ENCODE peak calls at places on chromosomes 2 and 18, in seven cellular contexts. One of them, this sample, is unnamed.

GRCh38 chr2:135422898-135423297 is 108.1 kb downstream of the ZRANB3 start:
- DNase-seq in OCI-LY7: no peak
- DNase-seq in GM23338: no peak
- DNase-seq in GM23248: no peak
- DNase-seq in SK-N-SH: no peak
- DNase-seq in hepatocyte: no peak
- DNase-seq in PC-3: no peak
- DNase-seq in this sample: no peak

GRCh38 chr2:85390941-85391669 is 19.1 kb downstream of the CAPG start:
- DNase-seq in SK-N-SH: peak; percentile 60
- DNase-seq in GM23338: peak; percentile 85
- DNase-seq in PC-3: peak; percentile 58
- DNase-seq in hepatocyte: peak; percentile 73
- DNase-seq in OCI-LY7: peak; percentile 52
- DNase-seq in GM23248: peak; percentile 64
- DNase-seq in this sample: peak; percentile 70

GRCh38 chr2:23859983-23860382 is 66.9 kb downstream of the ATAD2B start:
- DNase-seq in GM23248: peak; percentile 67
- DNase-seq in OCI-LY7: no peak
- DNase-seq in hepatocyte: no peak
- DNase-seq in PC-3: no peak
- DNase-seq in SK-N-SH: no peak
- DNase-seq in GM23338: no peak
- DNase-seq in this sample: no peak

GRCh38 chr2:96116879-96117533 is 635 bp upstream of the ADRA2B start:
- DNase-seq in PC-3: peak; percentile 60
- DNase-seq in GM23338: peak; percentile 78
- DNase-seq in GM23248: peak; percentile 73
- DNase-seq in hepatocyte: peak; percentile 86
- DNase-seq in OCI-LY7: peak; percentile 70
- DNase-seq in SK-N-SH: peak; percentile 97
- DNase-seq in this sample: peak; percentile 88

GRCh38 chr2:175143678-175144077 is 24.3 kb downstream of the ATF2 start:
- DNase-seq in PC-3: no peak
- DNase-seq in GM23338: no peak
- DNase-seq in hepatocyte: no peak
- DNase-seq in SK-N-SH: no peak
- DNase-seq in GM23248: no peak
- DNase-seq in OCI-LY7: no peak
- DNase-seq in this sample: no peak

GRCh38 chr2:141555876-141556470 is 574.8 kb downstream of the LRP1B start:
- DNase-seq in PC-3: no peak
- DNase-seq in GM23338: no peak
- DNase-seq in GM23248: no peak
- DNase-seq in hepatocyte: no peak
- DNase-seq in SK-N-SH: no peak
- DNase-seq in OCI-LY7: no peak
- DNase-seq in this sample: no peak

GRCh38 chr2:229725716-229726346 is 11.5 kb upstream of the DNER start:
- DNase-seq in GM23338: no peak
- DNase-seq in SK-N-SH: no peak
- DNase-seq in OCI-LY7: no peak
- DNase-seq in GM23248: peak; percentile 81
- DNase-seq in PC-3: peak; percentile 80
- DNase-seq in hepatocyte: peak; percentile 32
- DNase-seq in this sample: no peak

GRCh38 chr2:42234056-42234455 is 64.9 kb downstream of the EML4 start:
- DNase-seq in GM23338: peak; percentile 54
- DNase-seq in SK-N-SH: no peak
- DNase-seq in hepatocyte: peak; percentile 36
- DNase-seq in GM23248: peak; percentile 7
- DNase-seq in OCI-LY7: no peak
- DNase-seq in PC-3: no peak
- DNase-seq in this sample: no peak

GRCh38 chr2:120934891-120935338 is 199.2 kb downstream of the GLI2 start:
- DNase-seq in GM23248: peak; percentile 99
- DNase-seq in OCI-LY7: no peak
- DNase-seq in hepatocyte: peak; percentile 79
- DNase-seq in SK-N-SH: no peak
- DNase-seq in PC-3: peak; percentile 98
- DNase-seq in GM23338: no peak
- DNase-seq in this sample: no peak

GRCh38 chr18:54004828-54005227 is 219.6 kb downstream of the MBD2 start:
- DNase-seq in OCI-LY7: no peak
- DNase-seq in GM23338: peak; percentile 59
- DNase-seq in hepatocyte: no peak
- DNase-seq in SK-N-SH: no peak
- DNase-seq in GM23248: peak; percentile 28
- DNase-seq in PC-3: peak; percentile 28
- DNase-seq in this sample: no peak

GRCh38 chr2:175786705-175787104 is 215.4 kb downstream of the LNPK start:
- DNase-seq in PC-3: no peak
- DNase-seq in OCI-LY7: no peak
- DNase-seq in GM23338: no peak
- DNase-seq in SK-N-SH: no peak
- DNase-seq in hepatocyte: no peak
- DNase-seq in GM23248: no peak
- DNase-seq in this sample: no peak

GRCh38 chr2:70767094-70767698 is 804 bp downstream of the ADD2 start:
- DNase-seq in GM23338: peak; percentile 82
- DNase-seq in GM23248: no peak
- DNase-seq in SK-N-SH: peak; percentile 85
- DNase-seq in PC-3: no peak
- DNase-seq in hepatocyte: peak; percentile 12
- DNase-seq in OCI-LY7: no peak
- DNase-seq in this sample: peak; percentile 71

GRCh38 chr2:3423492-3424170 is 44.1 kb downstream of the TRAPPC12 start:
- DNase-seq in GM23338: peak; percentile 76
- DNase-seq in GM23248: peak; percentile 49
- DNase-seq in hepatocyte: peak; percentile 47
- DNase-seq in SK-N-SH: peak; percentile 88
- DNase-seq in PC-3: peak; percentile 75
- DNase-seq in OCI-LY7: peak; percentile 59
- DNase-seq in this sample: peak; percentile 63

GRCh38 chr2:75064691-75065396 is 106.4 kb downstream of the POLE4 start:
- DNase-seq in PC-3: peak; percentile 72
- DNase-seq in GM23338: peak; percentile 77
- DNase-seq in SK-N-SH: peak; percentile 63
- DNase-seq in hepatocyte: peak; percentile 61
- DNase-seq in OCI-LY7: peak; percentile 51
- DNase-seq in GM23248: peak; percentile 62
- DNase-seq in this sample: peak; percentile 64

GRCh38 chr2:60958361-60958760 is 59.2 kb upstream of the PEX13 start:
- DNase-seq in GM23338: no peak
- DNase-seq in PC-3: no peak
- DNase-seq in SK-N-SH: no peak
- DNase-seq in OCI-LY7: no peak
- DNase-seq in hepatocyte: no peak
- DNase-seq in GM23248: peak; percentile 40
- DNase-seq in this sample: no peak

GRCh38 chr2:219461669-219462068 is 27.0 kb downstream of the SPEG start:
- DNase-seq in SK-N-SH: no peak
- DNase-seq in GM23338: no peak
- DNase-seq in GM23248: no peak
- DNase-seq in hepatocyte: no peak
- DNase-seq in OCI-LY7: no peak
- DNase-seq in PC-3: no peak
- DNase-seq in this sample: no peak

GRCh38 chr18:63040788-63041410 is 278.7 kb downstream of the BCL2 start:
- DNase-seq in GM23248: no peak
- DNase-seq in OCI-LY7: no peak
- DNase-seq in hepatocyte: no peak
- DNase-seq in SK-N-SH: no peak
- DNase-seq in PC-3: no peak
- DNase-seq in GM23338: no peak
- DNase-seq in this sample: no peak

GRCh38 chr2:96502891-96503636 is 2.1 kb downstream of the NEURL3 start:
- DNase-seq in OCI-LY7: no peak
- DNase-seq in PC-3: no peak
- DNase-seq in GM23338: no peak
- DNase-seq in hepatocyte: no peak
- DNase-seq in SK-N-SH: no peak
- DNase-seq in GM23248: no peak
- DNase-seq in this sample: no peak

DNA sequence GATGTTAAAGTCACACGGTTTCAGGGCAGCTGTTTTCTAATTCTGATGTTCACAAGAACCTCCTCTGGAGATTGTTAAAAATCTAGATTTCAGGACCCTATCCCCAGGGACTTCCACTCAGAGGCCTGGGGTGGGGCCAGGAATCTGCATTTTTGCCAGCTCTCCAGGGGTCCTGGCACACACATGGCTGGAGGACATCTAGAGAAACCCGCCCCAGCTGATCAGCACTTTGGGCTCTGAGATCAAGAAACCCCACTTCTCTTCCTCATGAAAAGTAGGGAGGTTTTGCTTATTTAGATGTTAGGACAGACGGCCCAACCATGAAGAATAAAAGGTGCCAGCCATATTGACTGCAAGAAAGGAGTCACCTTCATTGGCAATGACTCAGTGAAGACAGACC is 148.8 kb downstream of the TNS1 start:
- DNase-seq in PC-3: no peak
- DNase-seq in OCI-LY7: no peak
- DNase-seq in GM23338: no peak
- DNase-seq in hepatocyte: no peak
- DNase-seq in GM23248: no peak
- DNase-seq in SK-N-SH: no peak
- DNase-seq in this sample: no peak
- H3K4me1 ChIP-seq in PC-3: peaks cover 30% of the 10 kb centered on the region
- H3K4me1 ChIP-seq in OCI-LY7: no peaks in the 10 kb centered on the region
- H3K4me1 ChIP-seq in GM23338: peaks cover 3% of the 10 kb centered on the region
- H3K4me1 ChIP-seq in hepatocyte: peaks cover 36% of the 10 kb centered on the region
- H3K4me1 ChIP-seq in GM23248: peaks cover 68% of the 10 kb centered on the region
- H3K4me1 ChIP-seq in SK-N-SH: peaks cover 48% of the 10 kb centered on the region
- H3K4me1 ChIP-seq in this sample: peaks cover 13% of the 10 kb centered on the region

GRCh38 chr2:7115364-7115763 is 198.2 kb downstream of the RNF144A start:
- DNase-seq in PC-3: no peak
- DNase-seq in OCI-LY7: no peak
- DNase-seq in GM23248: no peak
- DNase-seq in GM23338: no peak
- DNase-seq in SK-N-SH: no peak
- DNase-seq in hepatocyte: no peak
- DNase-seq in this sample: no peak

GRCh38 chr2:7119504-7119835 is 202.3 kb downstream of the RNF144A start:
- DNase-seq in hepatocyte: no peak
- DNase-seq in GM23338: no peak
- DNase-seq in SK-N-SH: no peak
- DNase-seq in OCI-LY7: no peak
- DNase-seq in GM23248: no peak
- DNase-seq in PC-3: no peak
- DNase-seq in this sample: no peak

GRCh38 chr2:7116516-7116915 is 199.3 kb downstream of the RNF144A start:
- DNase-seq in SK-N-SH: no peak
- DNase-seq in GM23248: no peak
- DNase-seq in OCI-LY7: no peak
- DNase-seq in PC-3: no peak
- DNase-seq in GM23338: no peak
- DNase-seq in hepatocyte: no peak
- DNase-seq in this sample: no peak

GRCh38 chr2:7121851-7122250 is 204.6 kb downstream of the RNF144A start:
- DNase-seq in hepatocyte: no peak
- DNase-seq in OCI-LY7: no peak
- DNase-seq in GM23248: no peak
- DNase-seq in SK-N-SH: no peak
- DNase-seq in GM23338: no peak
- DNase-seq in PC-3: no peak
- DNase-seq in this sample: no peak

DNA sequence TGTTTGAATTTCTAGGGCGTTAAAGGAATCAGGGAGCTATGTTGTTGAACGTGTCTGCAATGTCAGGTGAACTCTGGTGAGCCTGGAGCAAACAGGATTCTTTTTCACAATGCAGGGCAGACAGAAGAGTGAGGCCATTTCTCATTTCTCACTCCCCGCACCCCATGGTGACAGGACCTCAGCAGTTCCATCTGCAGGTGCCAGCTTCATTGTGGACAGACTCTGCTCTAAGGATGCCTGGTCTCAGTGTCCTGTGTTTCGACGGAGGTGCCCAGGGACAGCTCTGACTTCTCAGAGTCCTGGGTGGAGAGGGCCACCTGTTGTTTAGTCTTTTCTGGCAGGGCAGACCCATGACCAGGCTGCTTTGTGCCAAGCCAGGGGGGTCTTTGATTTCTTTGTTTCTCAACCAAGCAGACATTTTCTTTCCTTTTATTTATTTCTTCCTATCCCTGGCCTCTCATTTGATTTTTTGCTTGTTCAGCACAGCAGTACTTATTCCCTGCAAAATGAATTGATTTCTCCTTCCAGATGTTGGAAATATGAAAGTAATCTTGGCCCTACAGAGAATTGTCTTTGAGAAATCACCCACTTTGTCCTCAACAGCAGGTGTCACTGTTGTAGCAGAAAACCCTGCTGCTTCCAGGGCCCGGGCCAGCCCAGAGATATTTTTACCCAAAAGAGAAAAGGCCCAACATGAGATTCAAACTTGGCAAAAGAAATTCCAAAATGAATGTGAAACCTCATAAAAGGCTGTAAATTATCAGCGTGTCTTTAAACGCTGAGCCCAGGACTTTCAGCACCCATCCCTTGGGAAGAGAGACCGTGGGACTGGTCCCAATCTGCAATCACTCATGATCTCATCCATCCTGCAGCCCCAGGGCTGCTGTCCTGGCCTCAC is 201.6 kb downstream of the RNF144A start:
- DNase-seq in OCI-LY7: peak; percentile 37
- DNase-seq in hepatocyte: peak; percentile 58
- DNase-seq in GM23338: peak; percentile 61
- DNase-seq in PC-3: peak; percentile 61
- DNase-seq in SK-N-SH: peak; percentile 73
- DNase-seq in GM23248: peak; percentile 73
- DNase-seq in this sample: peak; percentile 62
- TF ChIP-seq EZH2phosphoT487 in OCI-LY7: no peak
- TF ChIP-seq EZH2phosphoT487 in hepatocyte: no peak
- TF ChIP-seq EZH2phosphoT487 in GM23338: no peak
- TF ChIP-seq EZH2phosphoT487 in PC-3: no peak
- TF ChIP-seq EZH2phosphoT487 in SK-N-SH: no peak
- TF ChIP-seq EZH2phosphoT487 in GM23248: no peak
- TF ChIP-seq EZH2phosphoT487 in this sample: no peak

DNA sequence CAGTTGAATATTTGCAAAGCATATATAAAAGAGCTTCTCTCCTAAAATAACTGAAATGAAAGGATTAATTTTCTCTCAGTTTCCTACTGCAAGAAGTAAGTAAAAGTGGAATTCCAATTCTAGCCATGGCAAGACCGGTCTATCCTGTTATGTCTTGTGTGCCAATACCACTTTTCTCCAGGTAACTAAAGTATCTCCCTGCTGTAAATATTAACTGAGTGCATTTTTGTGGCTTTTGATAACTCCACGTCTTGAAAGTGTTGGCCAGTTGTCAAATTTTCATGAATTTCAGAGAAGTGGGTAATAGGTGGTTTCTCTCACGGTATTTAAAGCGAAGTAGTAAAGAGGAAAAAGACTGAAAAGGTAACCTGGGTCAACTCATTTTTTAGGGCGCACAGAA is 225.9 kb downstream of the NEDD4L start:
- DNase-seq in GM23338: no peak
- DNase-seq in SK-N-SH: no peak
- DNase-seq in OCI-LY7: no peak
- DNase-seq in GM23248: no peak
- DNase-seq in PC-3: peak; percentile 97
- DNase-seq in hepatocyte: no peak
- DNase-seq in this sample: no peak
- H3K4me1 ChIP-seq in GM23338: peaks cover 21% of the 10 kb centered on the region
- H3K4me1 ChIP-seq in SK-N-SH: no peaks in the 10 kb centered on the region
- H3K4me1 ChIP-seq in OCI-LY7: no peaks in the 10 kb centered on the region
- H3K4me1 ChIP-seq in GM23248: peaks cover 35% of the 10 kb centered on the region
- H3K4me1 ChIP-seq in PC-3: peaks cover 54% of the 10 kb centered on the region
- H3K4me1 ChIP-seq in hepatocyte: peaks cover 35% of the 10 kb centered on the region
- H3K4me1 ChIP-seq in this sample: no peaks in the 10 kb centered on the region

GRCh38 chr2:134361648-134362047 is 107.8 kb downstream of the MGAT5 start:
- DNase-seq in OCI-LY7: no peak
- DNase-seq in SK-N-SH: no peak
- DNase-seq in GM23248: no peak
- DNase-seq in hepatocyte: no peak
- DNase-seq in GM23338: no peak
- DNase-seq in PC-3: peak; percentile 16
- DNase-seq in this sample: no peak
- TF ChIP-seq EZH2phosphoT487 in OCI-LY7: no peak
- TF ChIP-seq EZH2phosphoT487 in SK-N-SH: no peak
- TF ChIP-seq EZH2phosphoT487 in GM23248: no peak
- TF ChIP-seq EZH2phosphoT487 in hepatocyte: no peak
- TF ChIP-seq EZH2phosphoT487 in GM23338: no peak
- TF ChIP-seq EZH2phosphoT487 in PC-3: no peak
- TF ChIP-seq EZH2phosphoT487 in this sample: no peak